ENCODE peak calls at places on chromosomes 6 and 20, in six cellular contexts. One of them, this sample, is unnamed.

GRCh38 chr6:118501816-118502568 is 46.1 kb upstream of the PLN start:
- DNase-seq in foreskin keratinocyte: no peak
- DNase-seq in non-pigmented ciliary epithelial cell: no peak
- DNase-seq in A673: no peak
- DNase-seq in CD8-positive, alpha-beta T cell: no peak
- DNase-seq in stimulated activated CD8-positive, alpha-beta memory T cell treated with anti-CD3 and anti-CD28 coated beads, Interleukin-15, amount 100 ng/mL, for 24 hours: no peak
- DNase-seq in this sample: no peak

GRCh38 chr6:148508401-148509151 is 165.9 kb downstream of the SASH1 start:
- DNase-seq in foreskin keratinocyte: peak; percentile 61
- DNase-seq in non-pigmented ciliary epithelial cell: no peak
- DNase-seq in A673: peak; percentile 54
- DNase-seq in CD8-positive, alpha-beta T cell: no peak
- DNase-seq in stimulated activated CD8-positive, alpha-beta memory T cell treated with anti-CD3 and anti-CD28 coated beads, Interleukin-15, amount 100 ng/mL, for 24 hours: no peak
- DNase-seq in this sample: no peak

GRCh38 chr6:139186242-139186641 is 51.4 kb downstream of the HECA start:
- DNase-seq in foreskin keratinocyte: no peak
- DNase-seq in non-pigmented ciliary epithelial cell: no peak
- DNase-seq in A673: no peak
- DNase-seq in CD8-positive, alpha-beta T cell: no peak
- DNase-seq in stimulated activated CD8-positive, alpha-beta memory T cell treated with anti-CD3 and anti-CD28 coated beads, Interleukin-15, amount 100 ng/mL, for 24 hours: no peak
- DNase-seq in this sample: no peak

GRCh38 chr6:33073431-33073871 is at the start of gene HLA-DPA1:
- DNase-seq in foreskin keratinocyte: no peak
- DNase-seq in non-pigmented ciliary epithelial cell: no peak
- DNase-seq in A673: no peak
- DNase-seq in CD8-positive, alpha-beta T cell: peak; percentile 11
- DNase-seq in stimulated activated CD8-positive, alpha-beta memory T cell treated with anti-CD3 and anti-CD28 coated beads, Interleukin-15, amount 100 ng/mL, for 24 hours: no peak
- DNase-seq in this sample: no peak

GRCh38 chr20:60481742-60482133 is 523.5 kb downstream of the CDH26 start:
- DNase-seq in foreskin keratinocyte: no peak
- DNase-seq in non-pigmented ciliary epithelial cell: no peak
- DNase-seq in A673: no peak
- DNase-seq in CD8-positive, alpha-beta T cell: no peak
- DNase-seq in stimulated activated CD8-positive, alpha-beta memory T cell treated with anti-CD3 and anti-CD28 coated beads, Interleukin-15, amount 100 ng/mL, for 24 hours: no peak
- DNase-seq in this sample: no peak

GRCh38 chr6:144158133-144158532 is 7.8 kb downstream of the STX11 start:
- DNase-seq in foreskin keratinocyte: no peak
- DNase-seq in non-pigmented ciliary epithelial cell: peak; percentile 75
- DNase-seq in A673: peak; percentile 77
- DNase-seq in CD8-positive, alpha-beta T cell: no peak
- DNase-seq in stimulated activated CD8-positive, alpha-beta memory T cell treated with anti-CD3 and anti-CD28 coated beads, Interleukin-15, amount 100 ng/mL, for 24 hours: no peak
- DNase-seq in this sample: peak; percentile 71

GRCh38 chr20:48671141-48671540 is 156.7 kb downstream of the PREX1 start:
- DNase-seq in foreskin keratinocyte: no peak
- DNase-seq in non-pigmented ciliary epithelial cell: no peak
- DNase-seq in A673: no peak
- DNase-seq in CD8-positive, alpha-beta T cell: no peak
- DNase-seq in stimulated activated CD8-positive, alpha-beta memory T cell treated with anti-CD3 and anti-CD28 coated beads, Interleukin-15, amount 100 ng/mL, for 24 hours: no peak
- DNase-seq in this sample: no peak

GRCh38 chr6:117530467-117531242 is 48.2 kb downstream of the DCBLD1 start:
- DNase-seq in foreskin keratinocyte: no peak
- DNase-seq in non-pigmented ciliary epithelial cell: no peak
- DNase-seq in A673: no peak
- DNase-seq in CD8-positive, alpha-beta T cell: no peak
- DNase-seq in stimulated activated CD8-positive, alpha-beta memory T cell treated with anti-CD3 and anti-CD28 coated beads, Interleukin-15, amount 100 ng/mL, for 24 hours: no peak
- DNase-seq in this sample: no peak

GRCh38 chr6:18263561-18264337 is 581 bp downstream of the DEK start:
- DNase-seq in foreskin keratinocyte: no peak
- DNase-seq in non-pigmented ciliary epithelial cell: no peak
- DNase-seq in A673: no peak
- DNase-seq in CD8-positive, alpha-beta T cell: no peak
- DNase-seq in stimulated activated CD8-positive, alpha-beta memory T cell treated with anti-CD3 and anti-CD28 coated beads, Interleukin-15, amount 100 ng/mL, for 24 hours: no peak
- DNase-seq in this sample: no peak

GRCh38 chr6:151679081-151679480 is 128.4 kb upstream of the ESR1 start:
- DNase-seq in foreskin keratinocyte: no peak
- DNase-seq in non-pigmented ciliary epithelial cell: peak; percentile 32
- DNase-seq in A673: no peak
- DNase-seq in CD8-positive, alpha-beta T cell: no peak
- DNase-seq in stimulated activated CD8-positive, alpha-beta memory T cell treated with anti-CD3 and anti-CD28 coated beads, Interleukin-15, amount 100 ng/mL, for 24 hours: no peak
- DNase-seq in this sample: no peak

GRCh38 chr20:513429-513828 is 30.2 kb downstream of the CSNK2A1 start:
- DNase-seq in foreskin keratinocyte: no peak
- DNase-seq in non-pigmented ciliary epithelial cell: no peak
- DNase-seq in A673: no peak
- DNase-seq in CD8-positive, alpha-beta T cell: no peak
- DNase-seq in stimulated activated CD8-positive, alpha-beta memory T cell treated with anti-CD3 and anti-CD28 coated beads, Interleukin-15, amount 100 ng/mL, for 24 hours: no peak
- DNase-seq in this sample: no peak

GRCh38 chr20:34996243-34996984 is 40.7 kb downstream of the MYH7B start:
- DNase-seq in foreskin keratinocyte: no peak
- DNase-seq in non-pigmented ciliary epithelial cell: no peak
- DNase-seq in A673: no peak
- DNase-seq in CD8-positive, alpha-beta T cell: no peak
- DNase-seq in stimulated activated CD8-positive, alpha-beta memory T cell treated with anti-CD3 and anti-CD28 coated beads, Interleukin-15, amount 100 ng/mL, for 24 hours: no peak
- DNase-seq in this sample: no peak